ENCODE peak calls at places on chromosomes 13 and 19, in ten cellular contexts. F, T, G, H, E, O, X, S, C and K are unnamed samples. For H3K4me1, the result is how much of the 10 kb centered on the place peaks cover.

GRCh38 chr19:40006273-40006691 is 9.4 kb downstream of the ZNF546 start:
- DNase-seq in F (no peak), T (no peak), G (no peak), H (no peak), E (no peak), O (no peak), X (no peak), S (no peak), C (no peak), K (no peak)

GRCh38 chr19:13120817-13121216 is 2.8 kb downstream of the NACC1 start:
- DNase-seq in F (no peak), T (no peak), G (no peak), H (no peak), E (no peak), O (no peak), X (no peak), S (no peak), C (no peak), K (no peak)

GRCh38 chr19:18646535-18647370 is 9.9 kb downstream of the KLHL26 start:
- DNase-seq in F (no peak), T (no peak), G (no peak), H (no peak), E (no peak), O (no peak), X (no peak), S (no peak), C (no peak), K (no peak)

GRCh38 chr13:43572601-43573360 is 214.0 kb downstream of the ENOX1 start:
- DNase-seq in F (no peak), T (no peak), G (no peak), H (no peak), E (no peak), O (no peak), X (no peak), S (no peak), C (no peak), K (no peak)

GRCh38 chr19:22784051-22784450 is at the start of gene ZNF99:
- DNase-seq in F (peak), T (no peak), G (peak), H (peak), E (peak), O (peak), X (peak), S (no peak), C (no peak), K (peak)

GRCh38 chr19:48672994-48673393 is at the start of gene NTN5:
- DNase-seq in F (peak), T (no peak), G (no peak), H (no peak), E (no peak), O (no peak), X (no peak), S (no peak), C (no peak), K (no peak)

GRCh38 chr13:74990992-74991391 is 491.0 kb downstream of the TBC1D4 start:
- DNase-seq in F (no peak), T (no peak), G (no peak), H (no peak), E (no peak), O (no peak), X (no peak), S (no peak), C (no peak), K (no peak)

GRCh38 chr13:73000027-73000674 is 58.7 kb upstream of the KLF5 start:
- DNase-seq in F (no peak), T (no peak), G (no peak), H (no peak), E (no peak), O (no peak), X (no peak), S (no peak), C (peak), K (no peak)

GRCh38 chr19:49338691-49339363 is 3.6 kb downstream of the CD37 start:
- DNase-seq in F (peak), T (no peak), G (peak), H (peak), E (peak), O (peak), X (peak), S (peak), C (peak), K (peak)

GRCh38 chr19:4234862-4235201 is 5.5 kb downstream of the EBI3 start:
- DNase-seq in F (no peak), T (no peak), G (no peak), H (no peak), E (no peak), O (no peak), X (no peak), S (no peak), C (no peak), K (no peak)

GRCh38 chr19:18932216-18932841 is 8.7 kb downstream of the HOMER3 start:
- DNase-seq in F (peak), T (peak), G (peak), H (peak), E (peak), O (peak), X (peak), S (peak), C (peak), K (peak)

GRCh38 chr13:94384217-94384905 is 95.1 kb downstream of the DCT start:
- DNase-seq in F (no peak), T (no peak), G (no peak), H (no peak), E (no peak), O (no peak), X (no peak), S (no peak), C (no peak), K (no peak)

GRCh38 chr13:111469916-111470506 is 149.6 kb downstream of the TEX29 start:
- DNase-seq in F (no peak), T (no peak), G (no peak), H (no peak), E (no peak), O (no peak), X (no peak), S (no peak), C (no peak), K (no peak)

GRCh38 chr13:107992542-107992941 is 222.8 kb downstream of the LIG4 start:
- DNase-seq in F (no peak), T (no peak), G (no peak), H (no peak), E (no peak), O (no peak), X (no peak), S (no peak), C (no peak), K (no peak)

GRCh38 chr13:106099765-106100164 is 435.7 kb downstream of the EFNB2 start:
- DNase-seq in F (no peak), T (no peak), G (no peak), H (no peak), E (no peak), O (no peak), X (no peak), S (peak), C (no peak), K (no peak)

GRCh38 chr13:33263976-33264619 is 21.5 kb downstream of the STARD13 start:
- DNase-seq in F (no peak), T (no peak), G (no peak), H (no peak), E (no peak), O (no peak), X (no peak), S (no peak), C (no peak), K (no peak)

GRCh38 chr13:80524447-80525215 is 183.7 kb upstream of the SPRY2 start:
- DNase-seq in F (no peak), T (no peak), G (no peak), H (no peak), E (no peak), O (no peak), X (no peak), S (no peak), C (no peak), K (no peak)

GRCh38 chr19:15194938-15195337 is 5.9 kb downstream of the NOTCH3 start:
- DNase-seq in F (no peak), T (no peak), G (peak), H (no peak), E (peak), O (no peak), X (no peak), S (no peak), C (no peak), K (peak)

GRCh38 chr19:42246143-42246868 is 3.9 kb upstream of the GSK3A start:
- DNase-seq in F (peak), T (peak), G (peak), H (peak), E (peak), O (peak), X (peak), S (peak), C (peak), K (peak)

GRCh38 chr13:51997641-51998330 is 13.5 kb downstream of the ATP7B start:
- DNase-seq in F (no peak), T (no peak), G (no peak), H (no peak), E (peak), O (no peak), X (no peak), S (no peak), C (peak), K (no peak)

GRCh38 chr13:75978815-75979214 is 342.7 kb downstream of the LMO7 start:
- DNase-seq in F (no peak), T (no peak), G (no peak), H (no peak), E (no peak), O (no peak), X (no peak), S (no peak), C (no peak), K (no peak)

GRCh38 chr13:50244913-50245574 is 229.8 kb downstream of the KCNRG start:
- DNase-seq in F (no peak), T (no peak), G (no peak), H (no peak), E (no peak), O (no peak), X (no peak), S (no peak), C (no peak), K (no peak)

GRCh38 chr19:56294557-56294956 is 20.1 kb downstream of the ZSCAN5A start:
- DNase-seq in F (no peak), T (no peak), G (no peak), H (no peak), E (no peak), O (no peak), X (no peak), S (no peak), C (no peak), K (no peak)

GRCh38 chr13:74687452-74688180 is 553.4 kb upstream of the KLF12 start:
- DNase-seq in F (no peak), T (no peak), G (no peak), H (no peak), E (no peak), O (no peak), X (no peak), S (no peak), C (no peak), K (peak)

DNA sequence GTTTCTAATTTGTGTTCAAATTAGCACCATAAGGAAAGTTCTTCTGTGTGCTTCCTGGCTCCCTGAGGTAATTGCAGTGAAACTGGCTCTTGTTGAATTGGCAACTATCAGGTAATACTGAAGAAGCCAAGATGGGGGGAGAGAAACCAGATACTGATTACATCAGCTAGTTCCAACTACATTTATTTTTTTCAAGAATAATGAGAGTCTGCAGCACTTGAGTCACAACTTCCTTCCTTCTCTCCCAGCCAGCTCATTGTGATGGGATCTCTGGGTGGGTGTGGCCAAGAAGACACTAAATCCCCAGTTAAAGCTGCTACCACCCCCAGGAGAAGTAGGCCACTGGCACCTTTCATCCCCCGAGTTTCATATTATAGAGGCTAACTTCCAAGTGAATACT is 100.7 kb upstream of the RXFP2 start:
- DNase-seq in F (no peak), T (no peak), G (no peak), H (no peak), E (no peak), O (no peak), X (no peak), S (no peak), C (no peak), K (no peak)
- H3K4me3 ChIP-seq in F (no peak), T (no peak), G (no peak), H (no peak), E (no peak), O (no peak), X (no peak), S (no peak), C (no peak), K (no peak)

GRCh38 chr19:1355974-1356865 is 27.5 kb upstream of the NDUFS7 start:
- DNase-seq in F (no peak), T (no peak), G (no peak), H (no peak), E (no peak), O (no peak), X (no peak), S (no peak), C (no peak), K (no peak)
- H3K4me1 ChIP-seq in F (under half), T (under half), G (under half), H (under half), E (under half), O (under half), X (under half), S (under half), C (under half), K (under half)

DNA sequence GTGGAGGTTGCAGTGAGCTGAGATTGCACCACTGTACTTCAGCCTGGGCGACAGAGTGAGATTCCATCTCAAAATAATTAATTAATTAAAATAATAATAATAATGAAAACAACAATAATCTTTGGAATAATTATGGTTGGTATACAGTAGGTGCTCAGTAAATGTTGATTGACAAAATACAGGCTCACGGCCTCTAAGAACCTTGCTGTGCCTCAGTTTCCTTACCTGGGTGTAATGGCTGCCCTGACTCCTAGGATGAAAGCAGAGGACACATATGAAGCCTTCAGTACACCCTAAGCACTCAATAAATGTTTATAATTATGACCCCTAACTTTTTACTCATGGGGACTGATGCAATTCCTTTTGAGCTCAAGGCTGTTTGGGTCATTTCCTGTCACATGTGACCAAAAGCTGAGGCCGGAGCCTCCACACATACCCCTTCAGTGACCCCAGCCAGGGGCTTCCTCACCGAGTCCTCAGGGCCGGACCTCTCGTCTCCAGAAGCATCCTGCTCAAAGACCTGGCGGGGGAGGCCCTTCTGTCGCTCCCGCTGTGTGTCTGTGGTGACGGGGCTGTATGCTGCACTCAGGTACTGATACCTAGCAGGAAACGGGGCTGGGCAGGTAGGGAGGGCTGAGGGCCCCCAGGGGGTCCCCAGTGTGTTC is 10.5 kb downstream of the DOCK6 start:
- DNase-seq in F (no peak), T (no peak), G (no peak), H (no peak), E (no peak), O (no peak), X (no peak), S (no peak), C (no peak), K (no peak)
- TF ChIP-seq CTCF in F (no peak), T (no peak), G (no peak), H (no peak), E (no peak), O (no peak), X (no peak), S (no peak), C (no peak), K (no peak)

DNA sequence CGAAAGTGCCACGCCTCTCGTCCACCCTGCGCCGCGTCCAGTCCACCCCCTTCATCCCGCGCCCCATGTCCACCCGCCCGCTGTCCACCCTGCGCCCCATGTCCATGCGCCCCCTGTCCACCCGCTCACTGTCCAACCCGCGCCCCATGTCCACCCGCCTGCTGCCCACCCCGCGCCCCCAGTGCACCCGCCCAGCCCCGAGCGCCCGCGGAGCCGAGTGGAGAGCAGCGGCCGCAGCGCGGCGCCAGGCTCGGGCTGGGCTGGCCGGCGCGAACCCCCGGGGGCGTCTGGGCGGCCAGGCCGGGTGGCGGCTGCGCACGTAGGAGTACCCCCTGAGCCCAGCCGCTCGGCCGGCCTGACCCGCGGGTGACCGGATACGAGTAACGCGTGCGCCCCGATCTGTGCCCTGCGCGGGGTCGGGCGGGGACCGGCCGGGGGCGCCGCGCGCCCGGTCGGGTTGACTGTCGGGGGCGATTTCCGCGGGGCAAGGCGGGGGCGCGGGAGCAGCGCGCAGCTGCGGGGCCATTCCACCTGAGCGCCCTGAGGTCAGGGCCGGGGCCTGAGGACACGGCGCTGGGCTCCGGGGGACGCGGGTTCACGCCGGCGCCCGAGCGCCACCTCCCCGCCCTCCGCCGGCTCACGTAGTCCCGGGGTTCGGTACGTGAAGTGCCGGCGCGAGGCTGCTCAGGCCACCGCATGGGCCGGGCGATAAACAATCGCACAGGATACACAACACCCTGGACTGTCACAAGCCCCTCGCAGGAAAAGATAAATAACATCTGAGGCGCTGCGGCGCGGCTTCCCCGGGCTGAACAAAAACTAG is 37.5 kb upstream of the FLT1 start:
- DNase-seq in F (no peak), T (no peak), G (peak), H (no peak), E (no peak), O (peak), X (peak), S (peak), C (peak), K (peak)
- H3K4me3 ChIP-seq in F (peak), T (no peak), G (peak), H (peak), E (peak), O (peak), X (peak), S (no peak), C (peak), K (peak)

DNA sequence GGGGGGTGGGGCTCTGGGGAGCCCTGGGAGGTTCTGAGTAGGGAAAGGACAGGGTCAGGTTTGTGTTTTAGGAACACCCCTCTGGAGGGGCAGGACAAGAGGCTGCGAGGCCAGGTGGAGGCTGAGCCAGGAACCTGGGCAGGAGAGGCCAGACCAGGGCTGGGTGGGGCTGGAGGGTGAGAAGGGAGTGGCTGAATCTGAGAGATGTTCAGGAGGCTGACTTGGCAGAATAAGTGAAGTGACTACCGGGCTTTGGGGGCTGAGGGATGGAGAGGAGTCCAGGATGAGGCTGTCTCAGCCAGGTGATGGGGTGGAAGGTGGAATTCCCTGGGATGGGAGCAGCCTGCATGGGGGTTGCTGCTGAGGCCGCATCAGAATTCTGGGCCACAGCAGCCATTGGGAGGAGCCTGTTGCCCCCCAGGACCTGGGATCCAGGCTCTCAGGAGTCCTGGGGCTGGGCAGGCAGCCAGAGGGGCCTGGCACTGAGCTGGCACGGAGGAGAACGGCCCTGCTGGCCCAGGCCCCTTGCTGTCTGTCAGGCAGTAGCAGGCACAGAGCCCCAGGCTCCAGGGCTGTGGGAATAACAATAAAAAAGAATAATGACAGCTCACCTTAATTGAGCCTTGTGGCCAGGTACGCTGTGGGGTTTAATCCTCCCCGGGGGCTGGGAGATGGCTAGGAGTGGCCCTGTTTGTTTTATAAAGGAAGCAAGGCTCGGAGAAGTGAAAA is 3.3 kb downstream of the PPP5C start:
- DNase-seq in F (no peak), T (no peak), G (no peak), H (no peak), E (no peak), O (no peak), X (no peak), S (peak), C (no peak), K (no peak)
- H3K4me1 ChIP-seq in F (half or more), T (half or more), G (under half), H (under half), E (under half), O (half or more), X (under half), S (under half), C (under half), K (half or more)

GRCh38 chr19:58451358-58452101 is at the start of gene ZNF324B:
- DNase-seq in F (peak), T (peak), G (peak), H (peak), E (peak), O (peak), X (peak), S (peak), C (peak), K (peak)
- TF ChIP-seq CTCF in F (no peak), T (no peak), G (no peak), H (no peak), E (no peak), O (no peak), X (no peak), S (no peak), C (no peak), K (no peak)